ENCODE peak calls at places on chromosomes 4 and X, in five cellular contexts. Z is NCI-H446 treated with DMSO at 0.1 percent for 48 hours; X is NB4; Q is activated T-helper 9 cell treated with anti-CD3 and anti-CD28 coated beads, Interleukin-2, amount 50 U/mL, for 16 hours; F is ELR. H is an unnamed sample.
A peak's percentile ranks its signal among the peaks of the same experiment; 100 is the strongest.

GRCh38 chrX:45851434-45851991 is 650.8 kb upstream of the DIPK2B start:
- DNase-seq in Z (no peak), X (peak; percentile 82), Q (peak; percentile 44), F (peak; percentile 61), H (peak; percentile 22)

GRCh38 chr4:57148177-57148576 is 38.0 kb upstream of the IGFBP7 start:
- DNase-seq in Z (no peak), X (no peak), Q (no peak), F (peak; percentile 43), H (peak; percentile 63)

GRCh38 chr4:8403173-8403753 is 37.3 kb downstream of the ACOX3 start:
- DNase-seq in Z (no peak), X (peak; percentile 87), Q (no peak), F (peak; percentile 84), H (peak; percentile 83)

GRCh38 chr4:173532725-173533511 is 2.9 kb upstream of the HAND2 start:
- DNase-seq in Z (no peak), X (no peak), Q (no peak), F (no peak), H (no peak)

GRCh38 chrX:13515181-13515930 is 54.0 kb upstream of the EGFL6 start:
- DNase-seq in Z (no peak), X (no peak), Q (no peak), F (no peak), H (peak; percentile 9)

GRCh38 chrX:23292979-23293651 is 41.5 kb upstream of the PTCHD1 start:
- DNase-seq in Z (peak; percentile 75), X (no peak), Q (no peak), F (no peak), H (no peak)

GRCh38 chrX:139290310-139290709 is 240.2 kb upstream of the F9 start:
- DNase-seq in Z (no peak), X (peak; percentile 6), Q (no peak), F (peak; percentile 3), H (no peak)

GRCh38 chrX:55731826-55732225 is 14.3 kb downstream of the RRAGB start:
- DNase-seq in Z (no peak), X (no peak), Q (no peak), F (no peak), H (peak; percentile 25)

GRCh38 chr4:152579916-152580315 is 44.0 kb upstream of the FBXW7 start:
- DNase-seq in Z (no peak), X (no peak), Q (no peak), F (no peak), H (no peak)

GRCh38 chr4:61638600-61638999 is 438.5 kb downstream of the ADGRL3 start:
- DNase-seq in Z (no peak), X (no peak), Q (no peak), F (peak; percentile 74), H (no peak)

GRCh38 chr4:153794001-153794400 is 5.1 kb upstream of the SFRP2 start:
- DNase-seq in Z (no peak), X (no peak), Q (no peak), F (no peak), H (no peak)

H was measured in EH.